ENCODE peak calls at places on chromosomes 4 and X, in nine cellular contexts. E is CD8-positive, alpha-beta T cell; T is AG10803; K is Peyer's patch; Q is endodermal cell; S is osteocyte; X is fibroblast of lung; O is IMR-90; U is colonic mucosa. V is an unnamed sample.
A peak's percentile ranks its signal among the peaks of the same experiment; 100 is the strongest.

GRCh38 chr4:51895816-51896408 is 53.0 kb downstream of the DCUN1D4 start:
- DNase-seq in Q (peak; percentile 87), U (peak; percentile 71), E (peak; percentile 41), T (peak; percentile 65), S (peak; percentile 87), K (no peak), X (peak; percentile 61), O (peak; percentile 67), V (no peak)

GRCh38 chr4:112898357-112899141 is 150.9 kb upstream of the ANK2 start:
- DNase-seq in E (no peak), U (no peak), O (no peak), S (no peak), K (no peak), Q (no peak), T (peak; percentile 15), X (peak; percentile 12), V (no peak)

GRCh38 chrX:32408389-32408788 is 803.0 kb downstream of the DMD start:
- DNase-seq in T (no peak), Q (peak; percentile 61), U (no peak), X (no peak), E (no peak), K (no peak), S (no peak), O (no peak), V (no peak)

GRCh38 chrX:101219840-101220191 is 230 bp downstream of the DRP2 start:
- DNase-seq in O (peak; percentile 71), K (no peak), S (no peak), U (no peak), E (no peak), T (peak; percentile 51), X (peak; percentile 72), Q (no peak), V (no peak)

GRCh38 chrX:115322375-115322774 is 32.9 kb downstream of the LUZP4 start:
- DNase-seq in O (no peak), E (no peak), S (no peak), Q (no peak), X (no peak), U (no peak), K (no peak), T (no peak), V (no peak)

GRCh38 chr4:105061720-105062119 is 85.0 kb upstream of the TET2 start:
- DNase-seq in E (no peak), S (no peak), Q (no peak), T (no peak), X (no peak), K (no peak), U (no peak), O (no peak), V (no peak)

GRCh38 chr4:163681208-163681821 is 186.8 kb downstream of the TMA16 start:
- DNase-seq in U (peak; percentile 42), S (no peak), O (peak; percentile 28), E (no peak), K (no peak), T (no peak), Q (peak; percentile 63), X (no peak), V (no peak)

GRCh38 chrX:41528784-41529183 is 81.6 kb downstream of the NYX start:
- DNase-seq in E (no peak), O (no peak), Q (no peak), X (no peak), K (no peak), T (no peak), U (no peak), S (no peak), V (no peak)

GRCh38 chr4:24174622-24175021 is 284.8 kb upstream of the PPARGC1A start:
- DNase-seq in O (peak; percentile 61), X (peak; percentile 43), U (no peak), K (no peak), T (no peak), S (no peak), Q (no peak), E (no peak), V (no peak)

GRCh38 chr4:26753642-26754041 is 107.0 kb upstream of the STIM2 start:
- DNase-seq in U (no peak), K (no peak), E (no peak), X (peak; percentile 90), T (no peak), O (peak; percentile 68), Q (no peak), S (no peak), V (no peak)

GRCh38 chr4:41385486-41385885 is 128.8 kb downstream of the UCHL1 start:
- DNase-seq in S (no peak), E (no peak), U (no peak), X (no peak), O (no peak), K (no peak), T (no peak), Q (no peak), V (no peak)

GRCh38 chrX:151698485-151698884 is 3.2 kb downstream of the PRRG3 start:
- DNase-seq in O (no peak), E (no peak), S (no peak), U (no peak), X (no peak), Q (no peak), T (no peak), K (no peak), V (no peak)

DNA sequence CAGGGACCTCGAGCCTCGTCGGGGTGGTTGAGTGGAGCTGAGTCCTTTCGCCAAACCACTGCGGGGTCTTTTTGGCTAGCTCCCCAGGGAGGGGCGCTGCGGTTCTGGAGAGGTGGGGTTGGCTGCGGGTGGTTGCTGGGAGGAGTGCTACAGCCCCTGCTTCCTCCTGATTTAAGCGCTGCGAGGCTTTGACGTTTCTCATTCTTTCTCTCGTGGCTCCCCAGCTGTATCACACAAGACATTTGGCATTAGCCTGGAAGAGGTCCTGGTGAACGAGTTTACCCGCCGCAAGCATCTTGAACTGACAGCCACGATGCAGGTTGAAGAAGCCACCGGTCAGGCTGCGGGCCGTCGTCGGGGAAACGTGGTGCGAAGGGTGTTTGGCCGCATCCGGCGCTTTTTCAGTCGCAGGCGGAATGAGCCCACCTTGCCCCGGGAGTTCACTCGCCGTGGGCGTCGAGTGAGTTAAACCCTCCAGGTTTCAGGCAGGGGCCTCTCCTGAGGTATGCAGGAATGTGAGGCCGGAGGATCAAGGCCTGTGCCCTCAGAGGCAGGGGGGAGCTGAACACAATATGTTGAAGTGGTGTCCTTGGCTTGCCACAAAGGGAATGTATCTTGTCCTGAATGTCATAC is 25.5 kb downstream of the ARHGAP36 start:
- DNase-seq in U (no peak), Q (peak; percentile 69), T (no peak), K (no peak), O (no peak), S (no peak), E (no peak), X (no peak), V (no peak)
- TF ChIP-seq CTCF in U (no peak), Q (no peak), T (no peak), K (no peak), O (no peak), S (no peak), E (no peak), X (no peak), V (no peak)

GRCh38 chr4:139767585-139767984 is 102.0 kb downstream of the MGST2 start:
- DNase-seq in T (no peak), Q (no peak), S (no peak), X (no peak), U (no peak), O (no peak), E (no peak), K (no peak), V (no peak)

GRCh38 chr4:139770361-139770760 is 104.7 kb downstream of the MGST2 start:
- DNase-seq in X (no peak), S (no peak), T (no peak), U (no peak), Q (no peak), K (no peak), O (no peak), E (no peak), V (no peak)

GRCh38 chr4:139768366-139768765 is 102.7 kb downstream of the MGST2 start:
- DNase-seq in X (no peak), O (no peak), S (no peak), E (no peak), T (peak; percentile 57), Q (no peak), U (no peak), K (no peak), V (no peak)

GRCh38 chr4:139769355-139769754 is 103.7 kb downstream of the MGST2 start:
- DNase-seq in U (no peak), Q (no peak), E (no peak), K (no peak), T (no peak), X (no peak), S (no peak), O (no peak), V (no peak)

GRCh38 chr4:139768913-139769312 is 103.3 kb downstream of the MGST2 start:
- DNase-seq in U (no peak), E (no peak), O (no peak), K (no peak), X (no peak), Q (peak; percentile 72), S (no peak), T (no peak), V (no peak)
- TF ChIP-seq CTCF in U (no peak), E (no peak), O (no peak), K (no peak), X (no peak), Q (peak; percentile 74), S (peak; percentile 15), T (no peak), V (no peak)

DNA sequence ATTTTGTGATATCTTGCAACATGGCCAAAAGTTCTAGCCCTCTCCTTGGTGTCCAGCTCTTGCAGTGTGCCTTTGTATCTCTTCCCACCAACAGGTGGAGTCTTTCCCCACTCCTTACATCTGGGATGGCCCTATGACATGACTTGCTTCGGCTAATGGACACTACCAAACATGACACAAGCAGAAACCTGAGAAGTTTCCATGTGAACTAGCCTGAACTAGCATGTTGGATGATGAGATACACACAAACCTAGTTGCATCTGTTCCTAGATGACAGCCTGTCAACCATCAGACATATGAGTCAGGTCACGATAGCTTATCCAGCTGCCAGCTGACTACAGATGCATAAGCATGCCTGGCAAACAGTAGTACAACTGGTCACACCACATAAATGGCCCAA is 207.5 kb upstream of the FTHL17 start:
- DNase-seq in E (no peak), S (no peak), X (peak; percentile 12), U (no peak), T (no peak), K (no peak), Q (peak; percentile 51), O (peak; percentile 26), V (no peak)
- TF ChIP-seq CTCF in E (no peak), S (peak; percentile 31), X (peak; percentile 25), U (no peak), T (peak; percentile 34), K (peak; percentile 14), Q (peak; percentile 73), O (peak; percentile 19), V (no peak)

GRCh38 chr4:83328486-83328885 is 6.2 kb downstream of the HPSE start:
- DNase-seq in E (no peak), T (no peak), K (no peak), Q (peak; percentile 75), X (no peak), S (no peak), U (no peak), O (no peak), V (no peak)
- TF ChIP-seq CTCF in E (no peak), T (no peak), K (no peak), Q (peak; percentile 64), X (no peak), S (peak; percentile 7), U (no peak), O (peak; percentile 3), V (no peak)

GRCh38 chrX:19739683-19740082 is 147.7 kb downstream of the SH3KBP1 start:
- DNase-seq in E (peak; percentile 54), X (peak; percentile 60), Q (peak; percentile 85), O (peak; percentile 73), U (peak; percentile 70), S (no peak), K (peak; percentile 66), T (peak; percentile 69), V (no peak)
- TF ChIP-seq CTCF in E (peak; percentile 52), X (peak; percentile 65), Q (peak; percentile 79), O (peak; percentile 72), U (peak; percentile 53), S (peak; percentile 61), K (peak; percentile 64), T (peak; percentile 70), V (no peak)

GRCh38 chr4:7041246-7041645 is 1.9 kb upstream of the TADA2B start:
- DNase-seq in E (no peak), Q (no peak), O (no peak), X (no peak), K (no peak), S (no peak), T (no peak), U (no peak), V (no peak)
- TF ChIP-seq CTCF in E (no peak), Q (no peak), O (no peak), X (no peak), K (no peak), S (no peak), T (no peak), U (no peak), V (no peak)

V was measured in activated B cell treated with CpG ODN at 0.5 μM for 24 hours.